ENCODE peak calls at places on chromosomes 3 and 15, in ten cellular contexts. S is NB4; A is C1 segment of cervical spinal cord; H is GM23338; W is substantia nigra; V is Caki2; N is iPS-NIHi11; C is endodermal cell; K is Right ventricle myocardium inferior; U is stimulated activated naive CD8-positive, alpha-beta T cell treated with anti-CD3 and anti-CD28 coated beads, Interleukin-15, Interleukin-2, amounts not matched to agents 100 U/mL and 50 U/mL, for 24 hours. R is an unnamed sample.

GRCh38 chr15:40999190-40999589 is 45.9 kb downstream of the CHAC1 start:
- DNase-seq in S (no peak), A (no peak), H (no peak), W (no peak), V (no peak), N (no peak), C (no peak), K (no peak), U (no peak), R (no peak)

GRCh38 chr3:70771426-70772147 is 459.1 kb upstream of the MDFIC2 start:
- DNase-seq in S (no peak), A (no peak), H (no peak), W (no peak), V (no peak), N (no peak), C (no peak), K (no peak), U (no peak), R (no peak)

GRCh38 chr3:171970301-171970788 is 69.0 kb upstream of the FNDC3B start:
- DNase-seq in S (peak), A (no peak), H (no peak), W (no peak), V (no peak), N (no peak), C (no peak), K (no peak), U (no peak), R (no peak)

GRCh38 chr3:72338942-72339749 is 509.1 kb downstream of the SHQ1 start:
- DNase-seq in S (peak), A (no peak), H (no peak), W (peak), V (peak), N (peak), C (no peak), K (no peak), U (peak), R (peak)

GRCh38 chr15:101455291-101455916 is 34.1 kb downstream of the PCSK6 start:
- DNase-seq in S (peak), A (no peak), H (no peak), W (peak), V (peak), N (no peak), C (peak), K (no peak), U (no peak), R (no peak)

GRCh38 chr15:57873564-57874209 is 167.2 kb downstream of the POLR2M start:
- DNase-seq in S (no peak), A (no peak), H (no peak), W (no peak), V (no peak), N (no peak), C (no peak), K (no peak), U (no peak), R (no peak)

GRCh38 chr3:189339996-189340395 is 168.2 kb downstream of the TPRG1 start:
- DNase-seq in S (no peak), A (no peak), H (no peak), W (no peak), V (no peak), N (no peak), C (no peak), K (no peak), U (no peak), R (no peak)

GRCh38 chr3:10883478-10884234 is 67.6 kb downstream of the SLC6A11 start:
- DNase-seq in S (peak), A (no peak), H (peak), W (no peak), V (no peak), N (peak), C (peak), K (no peak), U (peak), R (no peak)

GRCh38 chr3:125591116-125591755 is 4.1 kb downstream of the OSBPL11 start:
- DNase-seq in S (no peak), A (no peak), H (peak), W (no peak), V (no peak), N (no peak), C (peak), K (no peak), U (no peak), R (no peak)

GRCh38 chr3:154970796-154971195 is 109.3 kb upstream of the MME start:
- DNase-seq in S (peak), A (no peak), H (no peak), W (no peak), V (no peak), N (no peak), C (no peak), K (no peak), U (no peak), R (peak)

GRCh38 chr15:71295242-71296031 is 180.2 kb downstream of the THSD4 start:
- DNase-seq in S (peak), A (no peak), H (no peak), W (no peak), V (peak), N (no peak), C (no peak), K (no peak), U (no peak), R (peak)

GRCh38 chr15:70579766-70580165 is 183.6 kb downstream of the UACA start:
- DNase-seq in S (no peak), A (no peak), H (no peak), W (no peak), V (no peak), N (no peak), C (peak), K (no peak), U (no peak), R (no peak)

GRCh38 chr15:59018833-59019232 is 31.4 kb downstream of the RNF111 start:
- DNase-seq in S (no peak), A (no peak), H (no peak), W (no peak), V (no peak), N (no peak), C (no peak), K (no peak), U (no peak), R (no peak)

GRCh38 chr3:94303266-94303665 is 240.4 kb downstream of the NSUN3 start:
- DNase-seq in S (no peak), A (peak), H (no peak), W (no peak), V (peak), N (no peak), C (no peak), K (no peak), U (no peak), R (peak)

GRCh38 chr15:36133686-36134085 is 445.7 kb upstream of the CDIN1 start:
- DNase-seq in S (no peak), A (no peak), H (no peak), W (no peak), V (no peak), N (no peak), C (no peak), K (no peak), U (no peak), R (no peak)